ENCODE peak calls at places on chromosomes 6 and 20, in eight cellular contexts. I is H1, M is epithelial cell of esophagus, B is fibroblast of lung, Q is transverse colon, A is IMR-90, O is astrocyte of the cerebellum, Z is heart right ventricle. F is an unnamed sample.
A peak's percentile ranks its signal among the peaks of the same experiment; 100 is the strongest.

GRCh38 chr20:1934162-1934561 is 39.0 kb downstream of the SIRPA start:
- DNase-seq in M (peak; percentile 58), A (peak; percentile 90), I (no peak), O (no peak), Z (no peak), B (peak; percentile 86), Q (no peak), F (peak; percentile 63)

GRCh38 chr20:63497946-63498935 is 642 bp downstream of the EEF1A2 start:
- DNase-seq in Q (no peak), I (peak; percentile 72), Z (peak; percentile 65), A (peak; percentile 36), B (peak; percentile 42), M (peak; percentile 50), O (no peak), F (no peak)

GRCh38 chr20:12640255-12640654 is 368.5 kb upstream of the SPTLC3 start:
- DNase-seq in B (no peak), Q (peak; percentile 8), I (no peak), A (no peak), Z (no peak), M (no peak), O (no peak), F (no peak)

GRCh38 chr20:53974785-53975555 is 95.4 kb downstream of the BCAS1 start:
- DNase-seq in Z (no peak), B (no peak), Q (no peak), A (no peak), O (no peak), I (no peak), M (no peak), F (no peak)

GRCh38 chr6:95128439-95128838 is 448.9 kb upstream of the MANEA start:
- DNase-seq in I (no peak), Z (no peak), A (no peak), O (no peak), Q (no peak), M (no peak), B (no peak), F (no peak)

GRCh38 chr20:51163996-51164600 is 141.2 kb upstream of the KCNG1 start:
- DNase-seq in O (no peak), B (no peak), Z (no peak), M (no peak), Q (no peak), I (peak; percentile 38), A (no peak), F (no peak)

GRCh38 chr6:170269873-170270541 is 20.9 kb downstream of the DLL1 start:
- DNase-seq in I (no peak), B (no peak), A (peak; percentile 43), Z (no peak), Q (no peak), M (no peak), O (no peak), F (peak; percentile 29)

GRCh38 chr20:48295445-48295903 is 510.2 kb upstream of the SULF2 start:
- DNase-seq in M (peak; percentile 89), Z (no peak), Q (no peak), O (peak; percentile 91), A (peak; percentile 94), I (no peak), B (peak; percentile 98), F (peak; percentile 81)

GRCh38 chr6:30740540-30740870 is 2.0 kb downstream of the FLOT1 start:
- DNase-seq in M (no peak), Z (no peak), B (no peak), O (no peak), A (peak; percentile 31), I (no peak), Q (no peak), F (no peak)

GRCh38 chr20:6008254-6008653 is 45.6 kb downstream of the LRRN4 start:
- DNase-seq in I (no peak), A (peak; percentile 92), Z (peak; percentile 18), B (peak; percentile 90), Q (peak; percentile 27), O (peak; percentile 86), M (peak; percentile 98), F (peak; percentile 71)

GRCh38 chr20:47789081-47789998 is 4.1 kb upstream of the SULF2 start:
- DNase-seq in I (no peak), A (no peak), B (peak; percentile 68), Z (no peak), Q (no peak), O (no peak), M (no peak), F (no peak)

GRCh38 chr20:8777866-8778265 is 291.0 kb upstream of the PLCB4 start:
- DNase-seq in I (no peak), Q (no peak), Z (no peak), O (no peak), A (peak; percentile 49), M (no peak), B (no peak), F (no peak)

GRCh38 chr6:149318581-149319286 is 1.2 kb downstream of the TAB2 start:
- DNase-seq in Q (peak; percentile 24), A (no peak), Z (no peak), O (no peak), I (no peak), B (peak; percentile 39), M (no peak), F (no peak)

GRCh38 chr6:16318538-16318937 is 80.2 kb downstream of the GMPR start:
- DNase-seq in B (peak; percentile 94), M (peak; percentile 79), Q (no peak), O (peak; percentile 78), I (no peak), Z (no peak), A (peak; percentile 90), F (no peak)

GRCh38 chr20:44207066-44207723 is 3.4 kb downstream of the OSER1 start:
- DNase-seq in Q (no peak), I (no peak), Z (no peak), A (peak; percentile 35), O (no peak), M (no peak), B (no peak), F (no peak)

GRCh38 chr6:159983641-159984080 is 14.8 kb downstream of the IGF2R start:
- DNase-seq in M (no peak), B (peak; percentile 52), Z (no peak), Q (no peak), I (no peak), A (peak; percentile 51), O (no peak), F (no peak)

GRCh38 chr6:35067234-35067633 is 73.9 kb downstream of the TCP11 start:
- DNase-seq in M (no peak), Z (no peak), I (no peak), B (no peak), A (no peak), Q (no peak), O (no peak), F (no peak)

GRCh38 chr20:34195355-34195754 is 45.9 kb upstream of the ASIP start:
- DNase-seq in M (no peak), A (no peak), B (no peak), Q (no peak), Z (no peak), I (no peak), O (no peak), F (no peak)

GRCh38 chr6:1773697-1774096 is 164.0 kb downstream of the FOXC1 start:
- DNase-seq in Q (no peak), I (no peak), B (no peak), Z (no peak), M (no peak), O (no peak), A (no peak), F (no peak)

GRCh38 chr20:49747707-49748524 is 34.2 kb upstream of the B4GALT5 start:
- DNase-seq in A (peak; percentile 50), M (no peak), O (peak; percentile 52), Q (peak; percentile 66), Z (peak; percentile 89), I (no peak), B (peak; percentile 71), F (no peak)
- H3K4me3 ChIP-seq in A (no peak overlapping the region), M (no peak overlapping the region), O (no peak overlapping the region), Q (no peak overlapping the region), Z (no peak overlapping the region), I (no peak overlapping the region), B (no peak overlapping the region), F (no peak overlapping the region)

GRCh38 chr6:11044712-11045167 is 635 bp upstream of the ELOVL2 start:
- DNase-seq in O (no peak), Z (no peak), I (no peak), Q (no peak), B (no peak), M (no peak), A (no peak), F (no peak)

GRCh38 chr6:11042750-11043551 is 1.2 kb downstream of the ELOVL2 start:
- DNase-seq in O (no peak), Q (no peak), Z (no peak), A (peak; percentile 44), I (no peak), M (peak; percentile 6), B (peak; percentile 33), F (no peak)

GRCh38 chr6:11043552-11043960 is 549 bp downstream of the ELOVL2 start:
- DNase-seq in Z (no peak), A (no peak), Q (no peak), M (no peak), B (no peak), O (no peak), I (peak; percentile 61), F (no peak)

GRCh38 chr6:11042025-11042749 is 1.9 kb downstream of the ELOVL2 start:
- DNase-seq in Z (no peak), O (no peak), A (no peak), I (no peak), M (no peak), Q (no peak), B (no peak), F (no peak)

DNA sequence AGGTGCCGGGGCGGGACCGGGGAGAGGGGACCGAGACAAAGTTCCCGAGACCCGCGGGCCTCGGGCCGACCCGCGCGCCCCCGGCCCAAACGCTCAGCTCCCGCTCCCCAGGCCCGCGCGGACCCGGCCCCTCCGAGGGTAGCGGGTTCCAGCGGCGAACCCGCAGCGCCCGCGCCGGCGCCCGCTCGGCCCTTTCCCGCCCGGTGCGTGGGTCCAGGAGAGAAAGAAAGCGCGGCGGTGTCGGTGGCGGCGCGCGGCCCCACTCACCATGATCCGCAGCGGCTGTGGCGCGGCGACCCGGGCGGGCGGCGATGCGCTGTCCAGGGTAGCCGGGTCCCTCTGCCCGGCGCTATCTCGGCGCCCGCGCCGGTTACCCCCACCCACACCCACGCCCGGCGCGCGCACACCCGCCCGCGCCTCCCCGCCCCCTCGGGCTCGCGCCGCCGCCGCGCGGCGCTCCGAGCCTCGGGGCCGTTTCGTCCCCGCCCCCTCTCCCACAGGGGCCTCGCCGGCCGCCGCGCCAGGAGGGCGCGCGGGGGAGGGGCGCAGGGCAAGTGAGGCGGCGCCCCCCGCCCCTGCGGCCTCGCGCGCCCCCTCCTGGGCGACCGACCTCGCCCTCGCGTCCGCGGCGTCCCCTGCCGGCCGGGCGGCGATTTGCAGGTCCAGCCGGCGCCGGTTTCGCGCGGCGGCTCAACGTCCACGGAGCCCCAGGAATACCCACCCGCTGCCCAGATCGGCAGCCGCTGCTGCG is at the start of gene ELOVL2:
- DNase-seq in I (peak; percentile 90), O (no peak), Z (peak; percentile 49), A (peak; percentile 61), B (peak; percentile 54), M (peak; percentile 48), Q (no peak), F (no peak)
- TF ChIP-seq CTCF in I (peak; percentile 97), O (peak; percentile 62), Z (peak; percentile 33), A (peak; percentile 99), B (peak; percentile 48), M (peak; percentile 24), Q (no peak), F (peak; percentile 71)

GRCh38 chr6:75278474-75279077 is 6.0 kb downstream of the TMEM30A start:
- DNase-seq in Z (no peak), B (peak; percentile 58), Q (no peak), I (no peak), A (no peak), M (peak; percentile 37), O (no peak), F (no peak)
- H3K4me3 ChIP-seq in Z (no peak overlapping the region), B (peak overlapping the region; percentile 13), Q (no peak overlapping the region), I (no peak overlapping the region), A (no peak overlapping the region), M (no peak overlapping the region), O (no peak overlapping the region), F (no peak overlapping the region)

GRCh38 chr6:153553627-153554026 is 422.5 kb upstream of the RGS17 start:
- DNase-seq in I (peak; percentile 51), O (peak; percentile 3), Z (no peak), B (no peak), M (peak; percentile 52), Q (no peak), A (no peak), F (no peak)
- TF ChIP-seq CTCF in I (peak; percentile 81), O (peak; percentile 66), Z (peak; percentile 11), B (peak; percentile 27), M (peak; percentile 56), Q (no peak), A (no peak), F (no peak)